ENCODE peak calls at places on chromosomes 3 and 15, in four cellular contexts. T, Y, Q and M are unnamed samples.

GRCh38 chr15:78956937-78957336 is 12.1 kb upstream of the CTSH start:
- DNase-seq in T (no peak), Y (no peak), Q (no peak), M (no peak)

GRCh38 chr3:161409069-161409468 is 37.8 kb upstream of the SPTSSB start:
- DNase-seq in T (peak; percentile 16), Y (peak; percentile 57), Q (no peak), M (no peak)

GRCh38 chr15:64844576-64845140 is 2.9 kb downstream of the PLEKHO2 start:
- DNase-seq in T (no peak), Y (no peak), Q (no peak), M (no peak)

GRCh38 chr3:24110051-24110450 is 165.0 kb downstream of the NR1D2 start:
- DNase-seq in T (no peak), Y (no peak), Q (no peak), M (no peak)

GRCh38 chr3:171156455-171157005 is 130.0 kb upstream of the SLC2A2 start:
- DNase-seq in T (no peak), Y (peak; percentile 63), Q (no peak), M (no peak)

GRCh38 chr3:107272885-107273284 is 104.4 kb upstream of the CCDC54 start:
- DNase-seq in T (no peak), Y (no peak), Q (no peak), M (no peak)

GRCh38 chr3:72444642-72445223 is 403.5 kb downstream of the SHQ1 start:
- DNase-seq in T (no peak), Y (peak; percentile 20), Q (no peak), M (no peak)

GRCh38 chr3:69739204-69740102 is at the start of gene MITF:
- DNase-seq in T (peak; percentile 81), Y (peak; percentile 90), Q (peak; percentile 94), M (peak; percentile 64)

GRCh38 chr3:29708884-29709283 is 428.0 kb downstream of the RBMS3 start:
- DNase-seq in T (no peak), Y (no peak), Q (no peak), M (no peak)

GRCh38 chr3:136750209-136750921 is 1.8 kb downstream of the STAG1 start:
- DNase-seq in T (no peak), Y (no peak), Q (no peak), M (no peak)
- TF ChIP-seq CTCF in T (no peak), Y (no peak), Q (no peak), M (no peak)

DNA sequence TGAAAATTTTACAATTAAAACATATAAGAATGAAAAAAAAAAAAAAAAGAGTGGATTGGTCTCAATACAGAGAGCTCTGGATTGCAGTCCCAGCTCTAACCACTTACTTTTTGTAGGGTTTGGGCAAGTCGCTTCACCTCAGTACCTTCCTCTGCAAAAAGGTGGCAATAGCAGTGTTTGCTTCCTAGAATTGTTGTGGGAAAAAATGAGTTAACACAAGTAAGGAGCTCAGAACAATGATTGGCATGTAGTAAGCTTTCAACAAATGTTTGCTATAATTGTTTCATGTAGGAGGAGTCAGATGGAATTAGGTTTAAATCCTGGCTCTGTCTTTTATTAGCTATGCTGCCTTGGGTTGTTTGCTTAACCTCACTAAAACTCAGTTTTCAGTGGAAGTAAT is 425.2 kb upstream of the TBL1XR1 start:
- DNase-seq in T (no peak), Y (no peak), Q (no peak), M (no peak)
- TF ChIP-seq CTCF in T (no peak), Y (no peak), Q (no peak), M (no peak)

GRCh38 chr3:52547143-52547542 is 10.7 kb downstream of the UQCC5 start:
- DNase-seq in T (no peak), Y (no peak), Q (no peak), M (no peak)

GRCh38 chr3:52546111-52546901 is 9.9 kb downstream of the UQCC5 start:
- DNase-seq in T (no peak), Y (no peak), Q (no peak), M (no peak)

GRCh38 chr3:52541050-52541449 is 4.6 kb downstream of the UQCC5 start:
- DNase-seq in T (no peak), Y (no peak), Q (no peak), M (no peak)

GRCh38 chr3:52539010-52539653 is 2.7 kb downstream of the UQCC5 start:
- DNase-seq in T (no peak), Y (no peak), Q (no peak), M (no peak)

DNA sequence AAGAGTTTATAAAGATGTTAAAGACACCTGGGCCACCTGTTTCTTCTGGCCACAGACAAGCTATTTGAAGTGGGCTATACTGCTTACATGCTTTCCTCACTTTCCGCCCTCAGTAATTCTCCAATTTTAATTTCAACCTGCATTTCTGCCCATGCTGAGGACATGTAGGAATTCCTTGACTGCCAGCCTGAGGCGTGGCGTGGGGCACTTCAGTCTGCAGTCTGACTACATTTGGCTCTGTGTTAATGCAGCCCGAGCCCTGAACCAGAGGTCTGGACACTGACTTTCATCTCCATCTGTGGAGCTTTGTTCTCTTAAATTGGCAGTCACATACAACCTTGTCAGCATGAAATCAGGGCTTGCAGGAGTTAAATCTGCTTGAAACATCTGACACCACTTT is 8.5 kb downstream of the UQCC5 start:
- DNase-seq in T (no peak), Y (no peak), Q (no peak), M (no peak)
- TF ChIP-seq CTCF in T (no peak), Y (no peak), Q (no peak), M (no peak)

GRCh38 chr3:43473228-43473627 is 148.6 kb downstream of the ANO10 start:
- DNase-seq in T (no peak), Y (no peak), Q (no peak), M (no peak)

GRCh38 chr3:43477600-43477999 is 144.2 kb downstream of the ANO10 start:
- DNase-seq in T (no peak), Y (no peak), Q (peak; percentile 30), M (no peak)

GRCh38 chr3:43478380-43478779 is 143.4 kb downstream of the ANO10 start:
- DNase-seq in T (no peak), Y (no peak), Q (no peak), M (no peak)

GRCh38 chr3:43468141-43468540 is 153.7 kb downstream of the ANO10 start:
- DNase-seq in T (no peak), Y (no peak), Q (no peak), M (no peak)

DNA sequence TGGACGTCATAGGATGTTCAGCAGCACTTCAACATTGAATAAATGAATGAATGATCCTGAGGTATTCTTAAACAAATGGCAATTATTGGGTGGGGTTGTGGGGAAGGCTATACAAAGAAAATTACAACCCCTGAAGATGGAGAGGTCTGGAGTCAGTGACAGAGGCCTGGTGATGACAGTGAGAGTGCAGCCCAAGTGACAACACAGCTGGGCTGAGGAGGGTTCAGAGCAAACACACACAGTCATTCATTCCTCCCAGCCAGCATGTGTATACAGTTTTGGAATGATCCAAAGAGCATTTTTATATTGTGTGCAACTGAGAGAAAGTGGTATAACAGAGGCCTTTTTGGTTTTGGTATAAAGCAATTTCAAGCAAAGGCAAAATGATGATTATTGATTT is 148.1 kb downstream of the ANO10 start:
- DNase-seq in T (no peak), Y (no peak), Q (no peak), M (no peak)
- TF ChIP-seq CTCF in T (no peak), Y (no peak), Q (no peak), M (no peak)

GRCh38 chr3:33314993-33315392 is 37.8 kb downstream of the FBXL2 start:
- DNase-seq in T (no peak), Y (no peak), Q (no peak), M (no peak)

GRCh38 chr3:33317963-33318708 is 40.9 kb downstream of the FBXL2 start:
- DNase-seq in T (no peak), Y (no peak), Q (no peak), M (no peak)

GRCh38 chr3:33313331-33313730 is 36.1 kb downstream of the FBXL2 start:
- DNase-seq in T (no peak), Y (no peak), Q (no peak), M (no peak)

GRCh38 chr3:33315826-33316225 is 38.6 kb downstream of the FBXL2 start:
- DNase-seq in T (no peak), Y (peak; percentile 45), Q (no peak), M (no peak)

GRCh38 chr3:33318709-33319380 is 41.6 kb downstream of the FBXL2 start:
- DNase-seq in T (no peak), Y (no peak), Q (no peak), M (no peak)
- TF ChIP-seq CTCF in T (peak; percentile 36), Y (peak; percentile 18), Q (peak; percentile 24), M (peak; percentile 15)

GRCh38 chr3:11616551-11616950 is 27.2 kb downstream of the VGLL4 start:
- DNase-seq in T (no peak), Y (no peak), Q (no peak), M (no peak)
- TF ChIP-seq CTCF in T (no peak), Y (no peak), Q (no peak), M (no peak)